ENCODE peak calls at places on chromosomes 3 and 15, in ten cellular contexts. One of them, this sample, is unnamed.

GRCh38 chr3:151345854-151346253 is 16.5 kb upstream of the P2RY13 start:
- DNase-seq in MM.1S: no peak
- DNase-seq in esophagus squamous epithelium: no peak
- DNase-seq in ovary: no peak
- DNase-seq in endothelial cell of umbilical vein: no peak
- DNase-seq in heart left ventricle: no peak
- DNase-seq in OCI-LY7: no peak
- DNase-seq in GM23248: peak; percentile 83
- DNase-seq in heart right ventricle: no peak
- DNase-seq in transverse colon: peak; percentile 9
- DNase-seq in this sample: peak; percentile 36

GRCh38 chr15:51077565-51078153 is 17.0 kb downstream of the TNFAIP8L3 start:
- DNase-seq in MM.1S: peak; percentile 77
- DNase-seq in esophagus squamous epithelium: no peak
- DNase-seq in ovary: peak; percentile 94
- DNase-seq in endothelial cell of umbilical vein: peak; percentile 62
- DNase-seq in heart left ventricle: peak; percentile 83
- DNase-seq in OCI-LY7: peak; percentile 78
- DNase-seq in GM23248: peak; percentile 33
- DNase-seq in heart right ventricle: peak; percentile 66
- DNase-seq in transverse colon: peak; percentile 71
- DNase-seq in this sample: peak; percentile 49

GRCh38 chr15:40325188-40325587 is 1.7 kb downstream of the INAFM2 start:
- DNase-seq in MM.1S: no peak
- DNase-seq in esophagus squamous epithelium: no peak
- DNase-seq in ovary: no peak
- DNase-seq in endothelial cell of umbilical vein: peak; percentile 57
- DNase-seq in heart left ventricle: no peak
- DNase-seq in OCI-LY7: no peak
- DNase-seq in GM23248: peak; percentile 26
- DNase-seq in heart right ventricle: no peak
- DNase-seq in transverse colon: no peak
- DNase-seq in this sample: no peak

GRCh38 chr15:29090617-29091466 is 178.8 kb downstream of the NSMCE3 start:
- DNase-seq in MM.1S: no peak
- DNase-seq in esophagus squamous epithelium: no peak
- DNase-seq in ovary: no peak
- DNase-seq in endothelial cell of umbilical vein: no peak
- DNase-seq in heart left ventricle: peak; percentile 54
- DNase-seq in OCI-LY7: peak; percentile 43
- DNase-seq in GM23248: peak; percentile 28
- DNase-seq in heart right ventricle: no peak
- DNase-seq in transverse colon: no peak
- DNase-seq in this sample: no peak

GRCh38 chr3:153896197-153896596 is 225.0 kb upstream of the ARHGEF26 start:
- DNase-seq in MM.1S: no peak
- DNase-seq in esophagus squamous epithelium: no peak
- DNase-seq in ovary: no peak
- DNase-seq in endothelial cell of umbilical vein: no peak
- DNase-seq in heart left ventricle: no peak
- DNase-seq in OCI-LY7: no peak
- DNase-seq in GM23248: no peak
- DNase-seq in heart right ventricle: no peak
- DNase-seq in transverse colon: no peak
- DNase-seq in this sample: no peak

GRCh38 chr3:179840985-179841384 is 188.1 kb downstream of the USP13 start:
- DNase-seq in MM.1S: no peak
- DNase-seq in esophagus squamous epithelium: no peak
- DNase-seq in ovary: no peak
- DNase-seq in endothelial cell of umbilical vein: no peak
- DNase-seq in heart left ventricle: no peak
- DNase-seq in OCI-LY7: no peak
- DNase-seq in GM23248: peak; percentile 33
- DNase-seq in heart right ventricle: no peak
- DNase-seq in transverse colon: no peak
- DNase-seq in this sample: no peak

GRCh38 chr3:149233323-149233722 is 11.7 kb upstream of the CP start:
- DNase-seq in MM.1S: no peak
- DNase-seq in esophagus squamous epithelium: no peak
- DNase-seq in ovary: no peak
- DNase-seq in endothelial cell of umbilical vein: no peak
- DNase-seq in heart left ventricle: no peak
- DNase-seq in OCI-LY7: no peak
- DNase-seq in GM23248: no peak
- DNase-seq in heart right ventricle: no peak
- DNase-seq in transverse colon: no peak
- DNase-seq in this sample: no peak

GRCh38 chr3:105277656-105278055 is 89.1 kb upstream of the ALCAM start:
- DNase-seq in MM.1S: no peak
- DNase-seq in esophagus squamous epithelium: no peak
- DNase-seq in ovary: no peak
- DNase-seq in endothelial cell of umbilical vein: peak; percentile 39
- DNase-seq in heart left ventricle: no peak
- DNase-seq in OCI-LY7: no peak
- DNase-seq in GM23248: peak; percentile 50
- DNase-seq in heart right ventricle: no peak
- DNase-seq in transverse colon: no peak
- DNase-seq in this sample: no peak

GRCh38 chr3:57063027-57063426 is 2.6 kb downstream of the SPATA12 start:
- DNase-seq in MM.1S: no peak
- DNase-seq in esophagus squamous epithelium: no peak
- DNase-seq in ovary: no peak
- DNase-seq in endothelial cell of umbilical vein: no peak
- DNase-seq in heart left ventricle: no peak
- DNase-seq in OCI-LY7: peak; percentile 54
- DNase-seq in GM23248: no peak
- DNase-seq in heart right ventricle: no peak
- DNase-seq in transverse colon: no peak
- DNase-seq in this sample: no peak

GRCh38 chr15:99016680-99017321 is 9.2 kb upstream of the PGPEP1L start:
- DNase-seq in MM.1S: no peak
- DNase-seq in esophagus squamous epithelium: no peak
- DNase-seq in ovary: no peak
- DNase-seq in endothelial cell of umbilical vein: no peak
- DNase-seq in heart left ventricle: no peak
- DNase-seq in OCI-LY7: no peak
- DNase-seq in GM23248: peak; percentile 84
- DNase-seq in heart right ventricle: peak; percentile 37
- DNase-seq in transverse colon: no peak
- DNase-seq in this sample: no peak

GRCh38 chr3:53689681-53690080 is 156.5 kb downstream of the CHDH start:
- DNase-seq in MM.1S: no peak
- DNase-seq in esophagus squamous epithelium: no peak
- DNase-seq in ovary: no peak
- DNase-seq in endothelial cell of umbilical vein: no peak
- DNase-seq in heart left ventricle: no peak
- DNase-seq in OCI-LY7: no peak
- DNase-seq in GM23248: no peak
- DNase-seq in heart right ventricle: no peak
- DNase-seq in transverse colon: no peak
- DNase-seq in this sample: no peak

GRCh38 chr3:128413003-128413370 is 53.7 kb downstream of the DNAJB8 start:
- DNase-seq in MM.1S: no peak
- DNase-seq in esophagus squamous epithelium: no peak
- DNase-seq in ovary: no peak
- DNase-seq in endothelial cell of umbilical vein: no peak
- DNase-seq in heart left ventricle: no peak
- DNase-seq in OCI-LY7: no peak
- DNase-seq in GM23248: no peak
- DNase-seq in heart right ventricle: no peak
- DNase-seq in transverse colon: no peak
- DNase-seq in this sample: no peak

GRCh38 chr3:69080233-69080644 is at the start of gene UBA3:
- DNase-seq in MM.1S: peak; percentile 89
- DNase-seq in esophagus squamous epithelium: peak; percentile 72
- DNase-seq in ovary: peak; percentile 92
- DNase-seq in endothelial cell of umbilical vein: peak; percentile 86
- DNase-seq in heart left ventricle: peak; percentile 96
- DNase-seq in OCI-LY7: peak; percentile 90
- DNase-seq in GM23248: peak; percentile 96
- DNase-seq in heart right ventricle: peak; percentile 93
- DNase-seq in transverse colon: peak; percentile 95
- DNase-seq in this sample: peak; percentile 92

GRCh38 chr15:88454867-88455810 is 12.0 kb downstream of the MRPL46 start:
- DNase-seq in MM.1S: peak; percentile 80
- DNase-seq in esophagus squamous epithelium: no peak
- DNase-seq in ovary: peak; percentile 67
- DNase-seq in endothelial cell of umbilical vein: peak; percentile 60
- DNase-seq in heart left ventricle: no peak
- DNase-seq in OCI-LY7: peak; percentile 83
- DNase-seq in GM23248: peak; percentile 92
- DNase-seq in heart right ventricle: peak; percentile 37
- DNase-seq in transverse colon: peak; percentile 60
- DNase-seq in this sample: peak; percentile 79

GRCh38 chr3:127448161-127448561 is 142.4 kb downstream of the TPRA1 start:
- DNase-seq in MM.1S: peak; percentile 29
- DNase-seq in esophagus squamous epithelium: no peak
- DNase-seq in ovary: peak; percentile 27
- DNase-seq in endothelial cell of umbilical vein: no peak
- DNase-seq in heart left ventricle: no peak
- DNase-seq in OCI-LY7: no peak
- DNase-seq in GM23248: peak; percentile 14
- DNase-seq in heart right ventricle: no peak
- DNase-seq in transverse colon: no peak
- DNase-seq in this sample: no peak

GRCh38 chr15:51634591-51635198 is 12.1 kb upstream of the DMXL2 start:
- DNase-seq in MM.1S: no peak
- DNase-seq in esophagus squamous epithelium: no peak
- DNase-seq in ovary: no peak
- DNase-seq in endothelial cell of umbilical vein: no peak
- DNase-seq in heart left ventricle: no peak
- DNase-seq in OCI-LY7: no peak
- DNase-seq in GM23248: no peak
- DNase-seq in heart right ventricle: no peak
- DNase-seq in transverse colon: no peak
- DNase-seq in this sample: no peak

GRCh38 chr15:85768595-85769168 is 26.0 kb downstream of the KLHL25 start:
- DNase-seq in MM.1S: no peak
- DNase-seq in esophagus squamous epithelium: no peak
- DNase-seq in ovary: no peak
- DNase-seq in endothelial cell of umbilical vein: no peak
- DNase-seq in heart left ventricle: no peak
- DNase-seq in OCI-LY7: no peak
- DNase-seq in GM23248: no peak
- DNase-seq in heart right ventricle: no peak
- DNase-seq in transverse colon: no peak
- DNase-seq in this sample: no peak

GRCh38 chr3:194134757-194135515 is 1.0 kb upstream of the HES1 start:
- DNase-seq in MM.1S: peak; percentile 99
- DNase-seq in esophagus squamous epithelium: peak; percentile 59
- DNase-seq in ovary: peak; percentile 96
- DNase-seq in endothelial cell of umbilical vein: peak; percentile 99
- DNase-seq in heart left ventricle: peak; percentile 95
- DNase-seq in OCI-LY7: peak; percentile 95
- DNase-seq in GM23248: peak; percentile 98
- DNase-seq in heart right ventricle: peak; percentile 96
- DNase-seq in transverse colon: peak; percentile 93
- DNase-seq in this sample: peak; percentile 95
- H3K27ac ChIP-seq in MM.1S: peak overlapping the region; percentile 88
- H3K27ac ChIP-seq in esophagus squamous epithelium: peak overlapping the region; percentile 97
- H3K27ac ChIP-seq in ovary: peak overlapping the region; percentile 96
- H3K27ac ChIP-seq in endothelial cell of umbilical vein: peak overlapping the region; percentile 96
- H3K27ac ChIP-seq in heart left ventricle: peak overlapping the region; percentile 98
- H3K27ac ChIP-seq in OCI-LY7: peak overlapping the region; percentile 75
- H3K27ac ChIP-seq in GM23248: peak overlapping the region; percentile 93
- H3K27ac ChIP-seq in heart right ventricle: peak overlapping the region; percentile 97
- H3K27ac ChIP-seq in transverse colon: peak overlapping the region; percentile 95
- H3K27ac ChIP-seq in this sample: peak overlapping the region; percentile 94

DNA sequence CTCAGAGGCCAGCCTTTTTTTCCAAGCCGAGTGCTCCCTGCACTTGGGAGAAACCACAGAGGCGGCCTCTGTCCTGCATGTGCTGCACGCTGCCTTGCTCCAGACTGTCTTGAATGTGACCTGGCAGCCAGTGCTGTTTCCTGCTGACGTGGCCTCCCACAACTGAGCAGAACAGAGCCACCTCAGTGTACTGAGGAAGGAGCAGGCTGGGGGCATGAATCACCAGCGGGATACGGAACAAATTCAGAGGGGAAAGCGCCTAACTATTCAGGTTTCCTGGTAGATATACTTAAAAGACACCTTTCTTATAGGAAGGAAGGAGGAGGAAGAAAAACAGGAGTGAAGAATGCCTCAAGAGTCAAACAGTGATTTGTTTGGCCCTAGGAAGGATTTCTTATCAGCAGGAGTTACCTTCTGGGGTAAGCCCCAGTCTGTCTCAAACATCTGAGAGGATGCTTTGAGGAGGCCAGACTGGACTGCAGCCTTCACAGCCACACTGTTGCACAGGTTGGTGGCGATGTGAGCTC is 114.0 kb downstream of the FNDC3B start:
- DNase-seq in MM.1S: no peak
- DNase-seq in esophagus squamous epithelium: peak; percentile 14
- DNase-seq in ovary: peak; percentile 86
- DNase-seq in endothelial cell of umbilical vein: peak; percentile 98
- DNase-seq in heart left ventricle: peak; percentile 90
- DNase-seq in OCI-LY7: no peak
- DNase-seq in GM23248: peak; percentile 99
- DNase-seq in heart right ventricle: peak; percentile 92
- DNase-seq in transverse colon: peak; percentile 87
- DNase-seq in this sample: peak; percentile 84
- H3K4me3 ChIP-seq in MM.1S: no peak overlapping the region
- H3K4me3 ChIP-seq in esophagus squamous epithelium: no peak overlapping the region
- H3K4me3 ChIP-seq in ovary: no peak overlapping the region
- H3K4me3 ChIP-seq in endothelial cell of umbilical vein: no peak overlapping the region
- H3K4me3 ChIP-seq in heart left ventricle: no peak overlapping the region
- H3K4me3 ChIP-seq in OCI-LY7: no peak overlapping the region
- H3K4me3 ChIP-seq in GM23248: peak overlapping the region; percentile 45
- H3K4me3 ChIP-seq in heart right ventricle: no peak overlapping the region
- H3K4me3 ChIP-seq in transverse colon: no peak overlapping the region
- H3K4me3 ChIP-seq in this sample: no peak overlapping the region

GRCh38 chr15:31360843-31361763 is 34.5 kb downstream of the KLF13 start:
- DNase-seq in MM.1S: peak; percentile 89
- DNase-seq in esophagus squamous epithelium: peak; percentile 41
- DNase-seq in ovary: no peak
- DNase-seq in endothelial cell of umbilical vein: no peak
- DNase-seq in heart left ventricle: no peak
- DNase-seq in OCI-LY7: peak; percentile 97
- DNase-seq in GM23248: no peak
- DNase-seq in heart right ventricle: peak; percentile 48
- DNase-seq in transverse colon: peak; percentile 81
- DNase-seq in this sample: peak; percentile 86
- H3K4me1 ChIP-seq in MM.1S: peaks cover 96% of the 10 kb centered on the region
- H3K4me1 ChIP-seq in esophagus squamous epithelium: peaks cover 100% of the 10 kb centered on the region
- H3K4me1 ChIP-seq in ovary: peaks cover 15% of the 10 kb centered on the region
- H3K4me1 ChIP-seq in endothelial cell of umbilical vein: peaks cover 7% of the 10 kb centered on the region
- H3K4me1 ChIP-seq in heart left ventricle: peaks cover 61% of the 10 kb centered on the region
- H3K4me1 ChIP-seq in OCI-LY7: peaks cover 98% of the 10 kb centered on the region
- H3K4me1 ChIP-seq in GM23248: peaks cover 14% of the 10 kb centered on the region
- H3K4me1 ChIP-seq in heart right ventricle: peaks cover 62% of the 10 kb centered on the region
- H3K4me1 ChIP-seq in transverse colon: peaks cover 80% of the 10 kb centered on the region
- H3K4me1 ChIP-seq in this sample: peaks cover 20% of the 10 kb centered on the region

DNA sequence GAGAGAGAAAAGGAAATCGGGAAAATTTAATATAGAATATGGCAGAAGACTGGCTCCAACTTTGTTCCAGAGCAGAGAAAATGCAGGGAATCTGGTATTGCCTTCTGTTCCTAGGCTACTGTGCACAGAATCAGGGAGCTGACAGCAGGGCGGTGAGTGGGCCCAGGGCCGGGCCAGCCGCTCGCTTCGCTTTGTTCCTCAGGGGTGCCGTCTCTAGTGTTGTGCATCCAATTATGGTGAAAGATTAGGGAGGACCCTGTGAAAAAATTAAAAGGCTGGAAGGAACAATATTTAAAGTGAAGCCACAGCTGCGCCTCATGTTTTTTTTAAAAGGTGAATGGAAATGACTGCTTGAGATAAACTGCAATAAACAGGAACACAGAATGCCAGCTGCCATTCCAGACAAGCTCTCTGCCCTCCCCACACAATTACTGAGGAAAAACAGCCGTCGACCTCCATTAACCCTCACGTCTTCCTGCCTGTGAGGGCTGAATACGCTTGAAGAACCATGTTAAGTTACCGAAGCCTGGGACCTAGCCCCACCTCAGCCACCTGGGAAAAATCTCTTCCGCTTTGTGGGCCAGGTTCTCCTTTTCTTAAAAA is 132.0 kb upstream of the IL12A start:
- DNase-seq in MM.1S: no peak
- DNase-seq in esophagus squamous epithelium: no peak
- DNase-seq in ovary: no peak
- DNase-seq in endothelial cell of umbilical vein: peak; percentile 97
- DNase-seq in heart left ventricle: no peak
- DNase-seq in OCI-LY7: no peak
- DNase-seq in GM23248: no peak
- DNase-seq in heart right ventricle: no peak
- DNase-seq in transverse colon: no peak
- DNase-seq in this sample: no peak
- H3K27ac ChIP-seq in MM.1S: no peak overlapping the region
- H3K27ac ChIP-seq in esophagus squamous epithelium: no peak overlapping the region
- H3K27ac ChIP-seq in ovary: no peak overlapping the region
- H3K27ac ChIP-seq in endothelial cell of umbilical vein: peak overlapping the region; percentile 97
- H3K27ac ChIP-seq in heart left ventricle: peak overlapping the region; percentile 87
- H3K27ac ChIP-seq in OCI-LY7: no peak overlapping the region
- H3K27ac ChIP-seq in GM23248: no peak overlapping the region
- H3K27ac ChIP-seq in heart right ventricle: peak overlapping the region; percentile 85
- H3K27ac ChIP-seq in transverse colon: peak overlapping the region; percentile 82
- H3K27ac ChIP-seq in this sample: no peak overlapping the region